ENCODE peak calls at places on chromosomes 7 and 10, in eight cellular contexts. E, A, U, T, P, S, C and N are unnamed samples.

GRCh38 chr10:100100651-100101525 is 19.2 kb upstream of the CPN1 start:
- DNase-seq in E (no peak), A (no peak), U (peak; percentile 62), T (no peak), P (no peak), S (no peak), C (no peak), N (peak; percentile 30)

GRCh38 chr7:30315589-30315988 is 31.2 kb downstream of the ZNRF2 start:
- DNase-seq in E (no peak), A (no peak), U (no peak), T (no peak), P (no peak), S (no peak), C (no peak), N (no peak)

GRCh38 chr7:140084972-140085371 is 22.2 kb upstream of the PARP12 start:
- DNase-seq in E (no peak), A (no peak), U (no peak), T (no peak), P (no peak), S (no peak), C (no peak), N (peak; percentile 67)

GRCh38 chr7:74230446-74231231 is 20.8 kb downstream of the LAT2 start:
- DNase-seq in E (no peak), A (no peak), U (no peak), T (no peak), P (no peak), S (no peak), C (no peak), N (no peak)

GRCh38 chr10:26911811-26912461 is 51.2 kb upstream of the ABI1 start:
- DNase-seq in E (no peak), A (no peak), U (no peak), T (no peak), P (no peak), S (no peak), C (no peak), N (peak; percentile 31)

GRCh38 chr7:42742321-42742720 is 169.5 kb downstream of the C7orf25 start:
- DNase-seq in E (no peak), A (no peak), U (no peak), T (no peak), P (no peak), S (no peak), C (no peak), N (no peak)

GRCh38 chr7:5699951-5700384 is 81.5 kb downstream of the RNF216 start:
- DNase-seq in E (no peak), A (no peak), U (no peak), T (no peak), P (no peak), S (peak; percentile 48), C (no peak), N (peak; percentile 59)

GRCh38 chr7:132239422-132239994 is 336.8 kb downstream of the PLXNA4 start:
- DNase-seq in E (no peak), A (no peak), U (no peak), T (no peak), P (no peak), S (no peak), C (no peak), N (no peak)

GRCh38 chr7:95780665-95781064 is 8.3 kb downstream of the DYNC1I1 start:
- DNase-seq in E (no peak), A (no peak), U (no peak), T (no peak), P (no peak), S (no peak), C (no peak), N (no peak)

GRCh38 chr7:92446869-92447238 is 428 bp upstream of the GATAD1 start:
- DNase-seq in E (no peak), A (no peak), U (no peak), T (no peak), P (no peak), S (no peak), C (no peak), N (no peak)

GRCh38 chr10:130885021-130885655 is 426.4 kb downstream of the TCERG1L start:
- DNase-seq in E (no peak), A (no peak), U (no peak), T (no peak), P (no peak), S (no peak), C (no peak), N (no peak)

GRCh38 chr10:86333813-86334514 is 32.6 kb downstream of the GRID1 start:
- DNase-seq in E (no peak), A (no peak), U (no peak), T (no peak), P (no peak), S (no peak), C (no peak), N (no peak)

GRCh38 chr10:86331861-86332260 is 34.7 kb downstream of the GRID1 start:
- DNase-seq in E (no peak), A (peak; percentile 53), U (no peak), T (no peak), P (no peak), S (no peak), C (no peak), N (no peak)

GRCh38 chr10:86329896-86330680 is 36.5 kb downstream of the GRID1 start:
- DNase-seq in E (no peak), A (peak; percentile 53), U (no peak), T (no peak), P (no peak), S (no peak), C (no peak), N (no peak)

GRCh38 chr10:86329093-86329710 is 37.4 kb downstream of the GRID1 start:
- DNase-seq in E (no peak), A (peak; percentile 47), U (no peak), T (no peak), P (no peak), S (no peak), C (no peak), N (no peak)

DNA sequence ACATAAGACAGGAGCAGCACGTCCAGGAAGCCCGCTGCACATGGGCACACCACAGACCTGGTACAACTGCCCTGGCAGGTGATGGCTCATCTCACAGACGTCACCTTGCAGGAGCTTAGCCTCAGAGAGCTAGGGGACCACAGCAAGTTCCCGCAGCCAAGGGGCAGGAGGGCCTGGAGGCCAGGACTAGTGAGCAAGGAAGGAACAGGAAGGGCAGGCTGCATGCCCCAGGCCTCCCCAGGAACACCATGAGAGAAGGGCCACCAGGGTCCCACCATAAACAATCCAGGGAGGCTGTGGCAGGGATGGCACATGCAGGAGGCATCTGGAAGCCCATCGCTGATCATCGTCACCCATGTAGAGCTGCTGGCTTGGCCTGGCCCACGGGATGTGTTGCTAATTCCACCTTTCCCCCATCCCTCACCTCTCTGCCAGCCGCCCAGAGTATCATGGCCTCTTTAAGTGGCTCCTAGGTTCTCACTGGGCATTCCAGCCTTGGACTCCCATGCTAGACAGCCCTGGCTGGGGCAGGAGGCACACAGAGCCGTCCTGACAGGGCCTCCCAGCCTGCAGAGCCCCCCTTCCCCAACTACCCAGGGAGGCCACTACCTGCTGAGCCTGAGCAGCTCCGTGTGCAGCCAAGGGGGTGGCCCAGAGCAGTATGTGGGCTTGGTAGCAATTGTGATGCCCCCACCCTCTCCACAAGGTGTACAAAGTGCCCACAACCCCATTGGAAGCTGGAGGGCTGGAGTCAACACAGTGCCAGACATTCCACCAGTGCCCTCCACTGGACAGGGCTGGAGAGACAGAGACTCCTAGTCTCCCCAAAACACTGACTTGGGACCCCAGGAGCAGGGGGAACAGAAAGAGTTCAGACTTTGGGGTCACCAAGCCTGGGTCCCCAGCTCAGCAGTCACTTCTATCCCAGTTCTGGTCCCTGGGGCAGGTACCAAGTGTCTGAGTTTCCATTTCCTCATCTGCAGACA is 35.5 kb downstream of the GRID1 start:
- DNase-seq in E (no peak), A (peak; percentile 51), U (no peak), T (no peak), P (no peak), S (no peak), C (no peak), N (no peak)
- TF ChIP-seq CTCF in E (no peak), A (no peak), U (no peak), T (no peak), P (no peak), S (no peak), C (no peak), N (no peak)

GRCh38 chr10:17181751-17182150 is 19.7 kb downstream of the TRDMT1 start:
- DNase-seq in E (no peak), A (peak; percentile 72), U (no peak), T (no peak), P (no peak), S (no peak), C (no peak), N (no peak)
- TF ChIP-seq CTCF in E (no peak), A (no peak), U (no peak), T (no peak), P (no peak), S (no peak), C (no peak), N (no peak)

DNA sequence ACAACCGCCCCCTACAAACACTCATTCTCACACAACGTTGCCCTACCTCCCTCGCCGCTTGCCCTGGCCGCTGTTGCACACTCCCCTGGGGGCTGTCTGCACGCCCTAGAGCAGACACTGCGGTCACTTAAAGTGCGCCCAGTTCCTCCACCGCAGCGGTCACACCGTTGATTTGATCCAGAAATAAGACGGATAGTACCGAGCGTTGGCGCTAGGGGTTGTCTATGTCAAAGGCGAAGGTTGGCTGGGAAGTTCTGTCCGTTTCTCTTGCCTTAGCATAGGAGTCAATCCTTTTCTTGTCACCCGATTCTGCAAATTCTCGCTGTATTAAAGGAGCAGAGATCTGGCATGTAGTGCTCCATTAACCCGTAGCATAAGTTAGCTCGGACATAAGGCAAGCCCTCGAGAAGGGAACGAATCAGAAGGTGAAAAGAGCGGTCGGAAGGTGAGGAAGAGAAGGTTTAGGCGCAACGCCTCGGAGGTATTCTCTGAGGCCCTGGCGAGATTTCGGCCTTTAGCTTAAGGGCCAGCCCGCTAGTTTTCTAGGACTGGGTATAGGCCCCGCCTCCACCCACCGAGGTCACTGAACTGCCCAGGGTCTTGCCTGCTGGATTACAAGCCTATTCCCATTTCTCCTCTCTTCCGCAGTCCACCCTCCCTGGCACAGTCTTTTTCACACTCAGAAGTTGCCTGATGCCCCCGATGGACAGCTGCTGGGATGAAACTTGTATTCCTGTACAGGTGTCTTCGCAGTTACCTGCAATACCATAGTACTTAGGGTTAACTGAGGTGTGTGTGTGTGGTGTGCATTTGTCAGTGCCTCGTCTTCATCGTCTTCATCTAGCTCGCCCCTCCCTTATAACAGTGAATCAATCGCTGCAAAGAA is 10.7 kb downstream of the NXPH1 start:
- DNase-seq in E (no peak), A (no peak), U (peak; percentile 89), T (no peak), P (no peak), S (no peak), C (no peak), N (no peak)
- TF ChIP-seq CTCF in E (peak; percentile 17), A (no peak), U (peak; percentile 66), T (no peak), P (no peak), S (no peak), C (no peak), N (no peak)

DNA sequence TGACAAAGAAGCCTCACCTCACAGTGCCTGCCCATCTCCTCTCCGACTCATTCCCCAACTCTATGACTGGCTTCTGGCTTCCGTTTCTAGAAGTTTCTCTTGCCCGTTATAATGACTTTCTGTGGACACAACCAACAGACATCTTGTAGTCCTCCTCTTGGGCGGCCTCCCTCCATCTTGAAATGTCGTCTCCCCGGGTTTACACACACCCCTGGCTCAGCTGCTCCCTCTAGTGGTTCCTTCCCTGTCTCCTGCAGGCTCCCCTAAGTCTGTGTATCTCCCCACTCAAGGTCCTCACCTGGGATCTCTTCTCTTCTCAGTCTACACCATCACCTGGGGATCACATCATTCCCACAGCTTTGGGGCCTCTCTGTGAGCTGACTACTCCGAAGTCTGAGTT is 123.4 kb upstream of the NEBL start:
- DNase-seq in E (no peak), A (no peak), U (peak; percentile 86), T (no peak), P (peak; percentile 50), S (no peak), C (no peak), N (peak; percentile 53)
- TF ChIP-seq CTCF in E (peak; percentile 17), A (peak; percentile 14), U (peak; percentile 74), T (peak; percentile 25), P (peak; percentile 24), S (no peak), C (peak; percentile 12), N (peak; percentile 43)